ENCODE peak calls at places on chromosomes 16 and 17, in six cellular contexts. L is foreskin keratinocyte, V is lung, H is colonic mucosa, A is ascending aorta, B is lower lobe of right lung. W is an unnamed sample.

GRCh38 chr17:8836821-8837426 is 30.6 kb downstream of the PIK3R6 start:
- DNase-seq in V (peak), B (no peak), L (no peak), A (no peak), H (peak), W (no peak)

GRCh38 chr17:81295678-81296381 is 723 bp upstream of the SLC38A10 start:
- DNase-seq in L (peak), A (no peak), V (peak), H (peak), B (peak), W (peak)

GRCh38 chr17:17935321-17936271 is 36.6 kb downstream of the TOM1L2 start:
- DNase-seq in H (peak), B (peak), L (peak), V (no peak), A (no peak), W (peak)

GRCh38 chr17:27384721-27385120 is 71.5 kb upstream of the KSR1 start:
- DNase-seq in A (no peak), L (no peak), H (no peak), B (no peak), V (no peak), W (no peak)

GRCh38 chr16:66481081-66481942 is 54.2 kb downstream of the BEAN1 start:
- DNase-seq in L (no peak), V (no peak), B (no peak), H (no peak), A (no peak), W (no peak)

GRCh38 chr16:49637511-49637910 is 218.4 kb downstream of the ZNF423 start:
- DNase-seq in B (no peak), V (no peak), A (no peak), H (no peak), L (no peak), W (no peak)

GRCh38 chr17:385195-385835 is 32.7 kb upstream of the RPH3AL start:
- DNase-seq in H (peak), B (peak), A (no peak), L (no peak), V (peak), W (peak)

GRCh38 chr16:80569440-80570105 is 28.8 kb downstream of the DYNLRB2 start:
- DNase-seq in A (no peak), B (no peak), L (peak), H (no peak), V (no peak), W (peak)

GRCh38 chr17:81924557-81925532 is 2.7 kb downstream of the MAFG start:
- DNase-seq in V (no peak), B (no peak), L (no peak), A (no peak), H (no peak), W (no peak)

GRCh38 chr17:75457047-75457654 is 716 bp downstream of the TMEM94 start:
- DNase-seq in L (no peak), B (peak), V (no peak), H (peak), A (no peak), W (peak)

GRCh38 chr17:56710986-56711385 is 117.5 kb downstream of the NOG start:
- DNase-seq in H (no peak), L (peak), B (no peak), V (no peak), A (no peak), W (peak)

GRCh38 chr17:40177275-40177874 is at the start of gene RAPGEFL1:
- DNase-seq in B (peak), V (peak), A (no peak), H (peak), L (no peak), W (no peak)

GRCh38 chr17:32927724-32928526 is at the start of gene TMEM98:
- DNase-seq in B (no peak), V (no peak), H (peak), L (peak), A (no peak), W (peak)

GRCh38 chr16:16938009-16938408 is 532.8 kb downstream of the XYLT1 start:
- DNase-seq in L (no peak), V (no peak), B (no peak), A (no peak), H (no peak), W (no peak)

GRCh38 chr16:35409503-35409902 is 1950.1 kb downstream of the TP53TG3F start:
- DNase-seq in B (no peak), V (no peak), A (no peak), H (no peak), L (no peak), W (no peak)

GRCh38 chr16:57507414-57508083 is 21.3 kb upstream of the DOK4 start:
- DNase-seq in B (no peak), H (no peak), V (no peak), L (no peak), A (no peak), W (no peak)

GRCh38 chr17:67672592-67672991 is 45.1 kb upstream of the NOL11 start:
- DNase-seq in L (no peak), V (no peak), H (no peak), B (no peak), A (no peak), W (no peak)

GRCh38 chr16:83669456-83669855 is 138.3 kb upstream of the HSBP1 start:
- DNase-seq in L (no peak), H (no peak), B (no peak), A (no peak), V (no peak), W (no peak)

GRCh38 chr17:48505788-48506187 is 25.0 kb downstream of the HOXB1 start:
- DNase-seq in L (peak), B (no peak), H (no peak), V (no peak), A (no peak), W (peak)

GRCh38 chr17:45848868-45849535 is 4.3 kb downstream of the SPPL2C start:
- DNase-seq in H (no peak), B (no peak), L (no peak), V (no peak), A (no peak), W (no peak)

GRCh38 chr16:47234-47633 is 6.2 kb downstream of the POLR3K start:
- DNase-seq in A (no peak), H (no peak), B (no peak), L (no peak), V (no peak), W (no peak)

GRCh38 chr16:88575251-88575650 is 5.0 kb downstream of the ZC3H18 start:
- DNase-seq in B (no peak), H (no peak), L (no peak), V (no peak), A (no peak), W (no peak)

GRCh38 chr17:40550608-40551007 is 14.7 kb downstream of the CCR7 start:
- DNase-seq in A (no peak), V (peak), H (peak), L (no peak), B (no peak), W (no peak)

GRCh38 chr17:27746881-27747280 is 53.4 kb downstream of the NOS2 start:
- DNase-seq in A (no peak), V (no peak), H (peak), L (no peak), B (no peak), W (no peak)

GRCh38 chr16:2364638-2365210 is 24.2 kb upstream of the ABCA3 start:
- DNase-seq in V (no peak), B (no peak), L (no peak), H (no peak), A (no peak), W (peak)

GRCh38 chr16:592518-593306 is 2.8 kb downstream of the RAB40C start:
- DNase-seq in A (no peak), B (peak), L (peak), H (peak), V (peak), W (no peak)

GRCh38 chr16:80151706-80152073 is 389.1 kb upstream of the DYNLRB2 start:
- DNase-seq in L (no peak), V (no peak), A (no peak), H (peak), B (no peak), W (no peak)

GRCh38 chr16:52492789-52493357 is 54.1 kb downstream of the TOX3 start:
- DNase-seq in L (no peak), B (no peak), V (no peak), A (no peak), H (peak), W (no peak)

GRCh38 chr17:57067781-57068180 is 17.3 kb upstream of the AKAP1 start:
- DNase-seq in A (no peak), B (no peak), H (no peak), L (no peak), V (no peak), W (no peak)

GRCh38 chr16:79047337-79047736 is 553.2 kb downstream of the MAF start:
- DNase-seq in B (no peak), L (no peak), A (no peak), V (no peak), H (no peak), W (peak)

GRCh38 chr17:74196541-74197310 is 6.8 kb upstream of the RPL38 start:
- DNase-seq in H (no peak), A (no peak), V (no peak), B (no peak), L (no peak), W (no peak)

GRCh38 chr16:70770291-70770967 is 30.5 kb downstream of the VAC14 start:
- DNase-seq in L (no peak), H (no peak), V (no peak), B (no peak), A (no peak), W (peak)

GRCh38 chr17:1645207-1646171 is at the start of gene SCARF1:
- DNase-seq in H (no peak), B (peak), V (no peak), A (no peak), L (no peak), W (no peak)

GRCh38 chr17:75844530-75845057 is 390 bp upstream of the UNC13D start:
- DNase-seq in V (peak), H (peak), A (no peak), B (peak), L (peak), W (peak)

GRCh38 chr17:79788989-79789942 is 7.6 kb downstream of the CBX8 start:
- DNase-seq in H (no peak), A (no peak), B (peak), V (no peak), L (no peak), W (no peak)

GRCh38 chr17:80673152-80673920 is 128.7 kb downstream of the RPTOR start:
- DNase-seq in V (no peak), H (no peak), L (no peak), A (no peak), B (no peak), W (no peak)

GRCh38 chr17:67431210-67432015 is 54.3 kb downstream of the PITPNC1 start:
- DNase-seq in A (no peak), B (no peak), H (no peak), V (no peak), L (peak), W (peak)

GRCh38 chr17:65086465-65086864 is 29.9 kb upstream of the GNA13 start:
- DNase-seq in A (no peak), H (no peak), L (no peak), B (no peak), V (no peak), W (no peak)
- TF ChIP-seq CTCF in A (no peak), H (no peak), L (no peak), B (no peak), V (no peak), W (no peak)

DNA sequence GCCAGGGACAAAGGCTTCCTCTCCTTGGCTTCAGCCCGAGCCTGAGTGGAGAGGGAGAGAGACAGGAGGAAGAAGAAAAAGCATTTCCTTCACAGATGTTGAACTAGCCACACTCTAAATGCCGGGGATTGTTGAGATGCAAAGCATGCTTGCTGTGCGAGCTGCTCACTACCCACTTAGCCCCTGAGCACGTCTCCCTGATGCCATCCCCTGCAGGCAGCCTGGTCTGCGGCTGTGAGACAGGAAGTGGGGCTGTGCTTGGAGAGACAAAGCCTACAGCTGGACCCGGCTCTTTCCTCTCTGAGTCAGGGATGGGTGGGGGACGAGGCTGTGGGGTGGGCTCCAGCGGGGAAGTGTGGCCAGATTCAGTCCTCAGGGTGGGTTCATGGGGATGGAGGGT is 13.7 kb downstream of the WNT9B start:
- DNase-seq in L (no peak), V (no peak), H (no peak), A (no peak), B (no peak), W (no peak)
- TF ChIP-seq CTCF in L (no peak), V (no peak), H (no peak), A (no peak), B (no peak), W (no peak)

GRCh38 chr16:11610580-11610979 is 23.9 kb upstream of the LITAF start:
- DNase-seq in B (no peak), A (no peak), L (no peak), V (no peak), H (no peak), W (no peak)
- TF ChIP-seq CTCF in B (no peak), A (no peak), L (peak), V (no peak), H (no peak), W (no peak)

DNA sequence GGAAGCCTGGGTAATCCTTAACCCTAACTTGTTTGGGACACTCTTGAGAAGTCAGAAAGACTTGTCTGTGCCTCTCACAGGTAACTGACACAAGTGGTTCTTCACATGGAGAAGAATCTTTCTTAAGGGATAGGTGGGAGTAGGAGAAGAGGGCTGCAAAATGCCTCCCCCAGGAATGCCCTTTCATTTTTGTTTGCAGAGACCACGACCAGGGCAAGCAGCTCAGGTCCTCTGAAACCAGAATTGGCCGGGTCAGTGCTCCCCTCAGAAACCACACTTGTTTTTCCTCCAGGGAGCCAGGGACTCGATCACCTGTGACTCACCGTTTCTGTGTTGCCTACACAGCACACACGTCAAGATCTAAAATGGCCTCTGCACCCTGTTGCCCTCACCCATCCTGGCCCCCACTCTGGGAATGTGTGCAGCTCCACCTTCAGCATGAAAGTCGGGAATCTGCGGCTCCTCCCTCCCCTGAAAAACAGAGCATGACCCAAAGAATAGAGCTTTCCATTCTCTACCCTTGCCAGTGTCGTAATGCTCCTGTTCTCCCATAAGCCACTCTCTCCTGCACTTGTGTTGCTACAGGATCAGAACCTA is 36.1 kb downstream of the HNF1B start:
- DNase-seq in H (peak), V (no peak), B (no peak), L (no peak), A (no peak), W (no peak)
- TF ChIP-seq CTCF in H (no peak), V (no peak), B (no peak), L (no peak), A (no peak), W (no peak)

GRCh38 chr16:67806428-67807147 is at the start of the genes RANBP10 and TSNAXIP1:
- DNase-seq in V (peak), L (peak), B (peak), H (peak), A (peak), W (peak)

GRCh38 chr16:67805718-67806427 is 487 bp downstream of the RANBP10 start:
- DNase-seq in L (no peak), B (peak), V (peak), H (no peak), A (no peak), W (no peak)

GRCh38 chr16:67803894-67804293 is 2.5 kb downstream of the RANBP10 start:
- DNase-seq in H (no peak), B (no peak), A (no peak), V (no peak), L (no peak), W (no peak)

GRCh38 chr16:67804853-67805542 is 1.4 kb downstream of the RANBP10 start:
- DNase-seq in V (no peak), A (no peak), L (no peak), B (no peak), H (no peak), W (peak)

DNA sequence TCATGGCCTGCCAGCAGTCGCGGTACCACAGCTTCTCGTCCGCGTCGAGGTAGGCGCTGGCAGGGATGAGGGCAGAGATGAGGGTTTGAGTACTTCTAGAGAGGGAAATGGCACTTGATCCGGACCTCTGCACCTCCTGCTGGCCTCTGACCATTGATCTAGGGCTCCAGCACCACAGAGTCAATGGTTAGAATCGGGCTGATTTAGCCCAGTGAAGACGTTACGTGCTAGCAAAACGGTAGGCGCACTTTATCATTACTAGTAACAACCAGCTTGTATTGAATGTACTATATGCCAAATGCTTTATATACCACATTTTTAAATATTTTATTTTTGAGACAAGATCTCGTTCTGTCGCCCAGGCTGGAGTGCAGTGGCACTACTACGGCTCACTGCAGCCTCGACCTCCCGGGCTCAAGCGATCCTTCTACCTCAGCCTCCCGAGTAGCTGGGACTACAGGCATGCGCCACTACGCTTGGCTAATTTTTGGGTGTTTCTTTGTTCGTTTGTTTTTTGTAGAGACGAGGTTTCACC is 526 bp downstream of the TSNAXIP1 start:
- DNase-seq in V (no peak), B (no peak), H (no peak), L (no peak), A (no peak), W (no peak)
- TF ChIP-seq CTCF in V (no peak), B (no peak), H (no peak), L (peak), A (no peak), W (no peak)

GRCh38 chr17:31019004-31019403 is 48.2 kb downstream of the RNF135 start:
- DNase-seq in A (no peak), B (no peak), V (no peak), L (no peak), H (no peak), W (no peak)
- TF ChIP-seq CTCF in A (no peak), B (no peak), V (no peak), L (no peak), H (no peak), W (no peak)

DNA sequence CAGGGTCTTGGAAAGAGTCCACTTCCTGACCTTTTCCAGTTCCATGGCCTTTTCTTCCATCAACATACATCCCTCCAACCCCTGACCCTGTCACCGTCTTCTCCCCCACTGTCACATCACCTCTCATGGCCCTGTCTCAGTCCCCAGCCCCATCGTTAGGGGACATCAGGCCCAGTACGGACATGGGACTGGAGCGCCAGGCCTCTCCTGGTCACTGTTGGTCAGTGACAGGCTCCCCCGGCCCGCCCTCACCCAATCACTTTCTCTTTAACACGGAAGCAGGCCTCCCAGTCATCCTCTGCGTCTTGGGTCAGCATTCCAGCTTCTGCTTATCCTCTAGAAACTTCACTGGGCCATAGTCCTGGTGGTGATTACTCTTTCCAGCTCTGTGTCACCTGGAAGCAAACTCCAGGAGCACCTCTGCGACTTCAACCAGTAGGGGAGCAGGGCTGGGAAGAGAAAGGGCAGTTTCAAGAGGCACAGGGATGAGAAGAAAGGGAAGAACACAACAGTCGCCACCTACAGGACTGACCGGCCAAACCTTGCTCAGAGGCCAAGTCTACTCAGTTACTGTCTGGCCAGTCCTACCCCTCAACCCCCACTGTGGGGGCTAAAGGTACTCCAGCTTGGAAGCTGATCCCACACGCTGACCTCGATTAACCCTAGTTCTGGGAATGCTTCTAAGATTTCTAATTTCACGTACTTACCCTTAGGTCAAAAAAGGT is 15.9 kb upstream of the ICAM2 start:
- DNase-seq in V (no peak), L (no peak), H (peak), A (no peak), B (no peak), W (peak)
- TF ChIP-seq CTCF in V (no peak), L (peak), H (no peak), A (no peak), B (no peak), W (peak)

DNA sequence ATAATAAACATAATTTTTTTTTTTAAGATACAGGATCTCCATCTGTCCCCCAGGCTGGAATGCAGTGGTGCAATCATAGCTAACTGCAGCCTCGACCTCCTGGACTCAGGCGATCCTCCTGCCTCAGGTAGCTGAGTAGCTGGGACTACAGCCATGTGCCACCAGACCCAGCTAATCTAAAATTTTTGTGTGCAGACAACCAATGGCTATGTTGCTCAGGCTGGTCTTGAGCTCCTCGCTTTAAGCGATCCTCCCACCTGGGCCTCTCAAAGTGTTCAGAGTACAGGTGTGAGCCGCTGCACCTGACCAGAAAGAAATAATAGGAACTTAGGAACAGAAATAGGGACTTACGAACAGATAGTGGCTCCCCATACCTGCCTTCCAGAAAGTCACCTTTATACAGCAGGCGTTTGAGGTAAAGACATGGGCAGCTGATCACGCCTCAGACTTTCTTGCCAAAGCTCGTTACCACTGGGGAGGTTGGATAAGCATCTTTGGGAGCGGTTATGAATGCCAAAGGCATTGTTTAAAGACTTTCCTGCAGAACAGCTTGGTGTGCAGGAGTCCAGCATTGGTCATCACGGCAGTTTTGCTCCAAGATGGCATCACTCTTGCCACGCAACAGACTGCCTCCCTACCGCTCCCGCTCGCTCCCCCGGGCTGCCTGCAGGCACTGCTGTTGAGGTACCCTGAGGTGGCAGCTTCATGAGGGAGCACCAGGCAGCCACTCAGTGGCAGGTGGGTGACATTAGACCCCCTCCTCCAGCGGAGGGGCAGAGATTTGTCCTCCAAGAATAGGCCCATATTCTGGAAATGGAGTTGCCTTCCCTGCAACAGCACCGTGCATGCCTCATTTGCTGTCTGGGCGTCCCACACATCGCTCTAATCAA is 13.6 kb downstream of the COX4I1 start:
- DNase-seq in H (no peak), A (no peak), B (peak), V (no peak), L (no peak), W (no peak)
- TF ChIP-seq CTCF in H (no peak), A (no peak), B (no peak), V (no peak), L (no peak), W (no peak)

W was measured in PC-3.